ENCODE peak calls at places on chromosomes 16 and 17, in five cellular contexts. One of them, this sample, is unnamed. For H3K4me1, the result is how much of the 10 kb centered on the place peaks cover.

GRCh38 chr16:67613808-67614207 is 31.1 kb upstream of the CARMIL2 start:
- DNase-seq in HepG2: peak
- DNase-seq in GM12878: no peak
- DNase-seq in A549: peak
- DNase-seq in K562: no peak
- DNase-seq in this sample: no peak

GRCh38 chr16:21708533-21709115 is 44.9 kb downstream of the OTOA start:
- DNase-seq in A549: peak
- DNase-seq in GM12878: peak
- DNase-seq in K562: peak
- DNase-seq in HepG2: peak
- DNase-seq in this sample: peak

GRCh38 chr17:50834126-50834785 is 1.1 kb upstream of the WFIKKN2 start:
- DNase-seq in K562: no peak
- DNase-seq in A549: no peak
- DNase-seq in GM12878: no peak
- DNase-seq in HepG2: no peak
- DNase-seq in this sample: no peak

GRCh38 chr16:69486272-69486671 is 61.9 kb downstream of the CYB5B start:
- DNase-seq in K562: no peak
- DNase-seq in A549: no peak
- DNase-seq in GM12878: no peak
- DNase-seq in HepG2: no peak
- DNase-seq in this sample: no peak

GRCh38 chr16:84368327-84368996 is at the start of gene ATP2C2:
- DNase-seq in HepG2: no peak
- DNase-seq in GM12878: no peak
- DNase-seq in A549: no peak
- DNase-seq in K562: peak
- DNase-seq in this sample: no peak

GRCh38 chr17:49616546-49617205 is 41.0 kb downstream of the NXPH3 start:
- DNase-seq in GM12878: no peak
- DNase-seq in K562: no peak
- DNase-seq in HepG2: no peak
- DNase-seq in A549: no peak
- DNase-seq in this sample: no peak

GRCh38 chr16:58048494-58048893 is 22.9 kb downstream of the MMP15 start:
- DNase-seq in HepG2: no peak
- DNase-seq in A549: no peak
- DNase-seq in K562: no peak
- DNase-seq in GM12878: no peak
- DNase-seq in this sample: no peak

GRCh38 chr17:77145209-77145608 is 4.4 kb downstream of the SEC14L1 start:
- DNase-seq in HepG2: no peak
- DNase-seq in GM12878: peak
- DNase-seq in K562: no peak
- DNase-seq in A549: no peak
- DNase-seq in this sample: no peak

GRCh38 chr17:63649813-63650212 is 27.6 kb downstream of the MAP3K3 start:
- DNase-seq in K562: no peak
- DNase-seq in HepG2: no peak
- DNase-seq in A549: no peak
- DNase-seq in GM12878: no peak
- DNase-seq in this sample: no peak

GRCh38 chr16:31201511-31202401 is 804 bp downstream of the PYCARD start:
- DNase-seq in GM12878: no peak
- DNase-seq in K562: peak
- DNase-seq in HepG2: no peak
- DNase-seq in A549: no peak
- DNase-seq in this sample: no peak

GRCh38 chr16:83994703-83995102 is 26.7 kb downstream of the NECAB2 start:
- DNase-seq in K562: no peak
- DNase-seq in HepG2: no peak
- DNase-seq in A549: no peak
- DNase-seq in GM12878: no peak
- DNase-seq in this sample: no peak

GRCh38 chr16:4663756-4664465 is 29.5 kb upstream of the NUDT16L1 start:
- DNase-seq in K562: no peak
- DNase-seq in A549: no peak
- DNase-seq in HepG2: peak
- DNase-seq in GM12878: no peak
- DNase-seq in this sample: no peak

GRCh38 chr17:29084476-29085148 is 41.7 kb downstream of the PIPOX start:
- DNase-seq in HepG2: no peak
- DNase-seq in GM12878: no peak
- DNase-seq in A549: no peak
- DNase-seq in K562: no peak
- DNase-seq in this sample: no peak

GRCh38 chr16:51022852-51023251 is 128.2 kb downstream of the SALL1 start:
- DNase-seq in K562: no peak
- DNase-seq in A549: no peak
- DNase-seq in HepG2: no peak
- DNase-seq in GM12878: no peak
- DNase-seq in this sample: no peak

GRCh38 chr16:57352636-57353047 is 5.9 kb upstream of the CCL22 start:
- DNase-seq in HepG2: no peak
- DNase-seq in K562: no peak
- DNase-seq in A549: no peak
- DNase-seq in GM12878: no peak
- DNase-seq in this sample: no peak

GRCh38 chr16:75580-76501 is 2.2 kb upstream of the MPG start:
- DNase-seq in A549: no peak
- DNase-seq in HepG2: peak
- DNase-seq in GM12878: no peak
- DNase-seq in K562: peak
- DNase-seq in this sample: peak

GRCh38 chr17:36600936-36601302 is 464 bp upstream of the MRM1 start:
- DNase-seq in K562: no peak
- DNase-seq in A549: peak
- DNase-seq in HepG2: no peak
- DNase-seq in GM12878: no peak
- DNase-seq in this sample: no peak

DNA sequence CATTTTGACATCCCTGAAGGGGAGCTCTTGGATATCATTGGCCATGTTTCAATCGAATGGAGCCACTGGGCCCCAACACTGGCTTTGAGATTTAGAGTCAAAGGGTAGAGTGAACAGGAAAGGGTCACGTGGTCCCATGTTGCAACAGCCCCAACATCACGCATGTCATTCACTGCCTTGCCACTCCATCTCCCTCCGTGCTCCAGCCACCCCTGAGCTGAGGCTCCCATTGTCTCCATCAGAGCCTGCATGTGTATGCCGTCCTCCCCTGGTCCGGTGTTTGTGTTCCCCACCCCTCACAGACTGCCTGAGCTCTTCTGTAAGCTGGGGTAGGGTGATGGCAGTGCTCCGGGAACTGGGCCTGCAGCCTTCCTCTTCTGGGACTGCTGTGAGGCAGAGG is 12.1 kb downstream of the NFE2L1 start:
- DNase-seq in A549: no peak
- DNase-seq in K562: peak
- DNase-seq in GM12878: no peak
- DNase-seq in HepG2: no peak
- DNase-seq in this sample: no peak
- H3K4me1 ChIP-seq in A549: under half
- H3K4me1 ChIP-seq in K562: under half
- H3K4me1 ChIP-seq in GM12878: under half
- H3K4me1 ChIP-seq in HepG2: under half
- H3K4me1 ChIP-seq in this sample: under half

DNA sequence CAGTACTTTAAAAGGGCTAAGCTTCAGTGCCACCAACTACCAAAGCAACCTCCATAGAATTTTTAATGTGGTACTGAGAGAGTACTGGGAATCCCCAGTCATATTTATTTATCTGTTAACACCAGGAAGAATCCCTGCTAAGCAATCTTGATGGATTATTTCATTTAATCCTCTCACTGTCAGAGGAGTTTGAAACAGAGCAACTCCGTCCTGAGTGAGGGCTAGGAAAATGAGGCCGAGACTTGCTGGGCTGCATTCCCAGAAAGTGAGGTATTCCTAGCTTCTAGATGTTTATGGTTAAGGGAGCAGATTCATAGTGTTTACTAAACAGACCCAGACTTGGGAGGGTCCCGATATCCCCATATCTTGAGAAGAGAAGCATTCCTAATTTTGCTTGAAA is 28.8 kb upstream of the CLEC3A start:
- DNase-seq in K562: no peak
- DNase-seq in A549: no peak
- DNase-seq in GM12878: no peak
- DNase-seq in HepG2: no peak
- DNase-seq in this sample: no peak
- TF ChIP-seq MYC in K562: no peak
- TF ChIP-seq MYC in A549: no peak
- TF ChIP-seq MYC in GM12878: no peak
- TF ChIP-seq MYC in HepG2: no peak
- TF ChIP-seq MYC in this sample: no peak

DNA sequence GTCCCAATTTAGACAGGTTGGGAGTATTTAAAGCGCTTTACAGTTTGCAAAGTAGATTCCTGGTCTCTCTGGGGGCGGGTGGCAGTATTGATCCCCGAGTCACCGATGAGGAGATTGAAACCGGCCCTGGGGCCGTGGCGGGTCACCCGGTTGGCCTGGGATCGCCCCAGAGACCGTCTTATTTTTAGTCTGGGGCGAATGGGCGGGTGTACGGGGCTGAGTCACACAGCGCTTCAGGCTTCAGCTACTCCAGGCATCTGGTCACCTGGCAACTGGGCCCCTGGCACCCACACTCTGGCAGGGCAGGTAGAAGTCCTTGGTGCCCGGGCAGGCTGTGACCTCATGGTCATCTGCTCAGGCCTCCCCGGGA is 669 bp downstream of the MIEF2 start:
- DNase-seq in A549: peak
- DNase-seq in GM12878: no peak
- DNase-seq in HepG2: peak
- DNase-seq in K562: peak
- DNase-seq in this sample: peak
- H3K4me1 ChIP-seq in A549: under half
- H3K4me1 ChIP-seq in GM12878: under half
- H3K4me1 ChIP-seq in HepG2: under half
- H3K4me1 ChIP-seq in K562: half or more
- H3K4me1 ChIP-seq in this sample: under half

GRCh38 chr16:87464691-87465300 is 28.0 kb downstream of the ZCCHC14 start:
- DNase-seq in K562: peak
- DNase-seq in GM12878: no peak
- DNase-seq in HepG2: no peak
- DNase-seq in A549: no peak
- DNase-seq in this sample: no peak
- TF ChIP-seq MYC in K562: peak
- TF ChIP-seq MYC in GM12878: no peak
- TF ChIP-seq MYC in HepG2: no peak
- TF ChIP-seq MYC in A549: no peak
- TF ChIP-seq MYC in this sample: no peak

DNA sequence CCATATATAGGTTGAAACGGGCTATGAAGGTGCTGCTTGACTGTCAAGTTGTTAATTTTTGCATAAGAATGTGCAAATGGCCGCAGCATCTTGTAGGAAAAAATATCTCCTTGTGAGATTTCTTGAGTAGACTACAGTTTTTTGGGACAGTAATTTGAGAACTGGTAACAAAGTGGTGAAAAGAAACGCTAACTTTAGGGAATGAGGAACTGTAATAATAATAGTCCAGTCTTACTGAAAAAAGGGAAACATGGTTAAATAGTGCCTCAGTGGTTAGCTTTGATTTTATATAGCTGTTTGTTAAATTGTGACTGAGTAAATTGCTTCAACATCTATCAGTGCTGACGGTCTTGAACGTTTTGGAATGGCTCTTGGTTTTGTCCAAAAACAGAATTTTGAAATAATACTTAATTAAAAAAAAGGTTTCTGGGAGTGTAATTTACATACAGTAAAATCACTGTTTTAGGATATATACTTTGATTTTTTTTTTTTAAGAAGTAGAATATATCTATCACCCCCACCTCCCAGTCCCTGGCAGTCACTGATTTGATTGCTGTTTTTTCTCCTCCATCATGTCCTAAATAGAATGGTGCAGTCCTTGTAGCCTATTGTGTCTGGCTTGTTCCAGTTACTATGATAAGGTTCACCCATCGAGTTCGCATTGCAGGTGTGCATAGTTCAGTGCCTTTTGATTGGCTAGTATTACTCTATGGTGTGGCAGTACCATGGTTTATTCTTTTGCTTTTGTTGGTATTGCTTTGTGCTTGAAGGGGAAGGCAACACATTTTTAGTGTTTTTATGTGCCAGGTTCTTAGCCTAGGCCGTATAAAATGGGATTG is 2.8 kb downstream of the HAPSTR1 start:
- DNase-seq in A549: no peak
- DNase-seq in GM12878: no peak
- DNase-seq in HepG2: no peak
- DNase-seq in K562: peak
- DNase-seq in this sample: no peak
- H3K4me1 ChIP-seq in A549: half or more
- H3K4me1 ChIP-seq in GM12878: under half
- H3K4me1 ChIP-seq in HepG2: half or more
- H3K4me1 ChIP-seq in K562: under half
- H3K4me1 ChIP-seq in this sample: under half

GRCh38 chr17:66335797-66336196 is 33.4 kb downstream of the PRKCA start:
- DNase-seq in A549: no peak
- DNase-seq in GM12878: no peak
- DNase-seq in HepG2: no peak
- DNase-seq in K562: no peak
- DNase-seq in this sample: no peak

GRCh38 chr17:66330646-66331037 is 28.2 kb downstream of the PRKCA start:
- DNase-seq in K562: no peak
- DNase-seq in A549: no peak
- DNase-seq in HepG2: no peak
- DNase-seq in GM12878: no peak
- DNase-seq in this sample: no peak

GRCh38 chr17:66326476-66327047 is 24.1 kb downstream of the PRKCA start:
- DNase-seq in GM12878: no peak
- DNase-seq in A549: no peak
- DNase-seq in K562: no peak
- DNase-seq in HepG2: no peak
- DNase-seq in this sample: no peak

DNA sequence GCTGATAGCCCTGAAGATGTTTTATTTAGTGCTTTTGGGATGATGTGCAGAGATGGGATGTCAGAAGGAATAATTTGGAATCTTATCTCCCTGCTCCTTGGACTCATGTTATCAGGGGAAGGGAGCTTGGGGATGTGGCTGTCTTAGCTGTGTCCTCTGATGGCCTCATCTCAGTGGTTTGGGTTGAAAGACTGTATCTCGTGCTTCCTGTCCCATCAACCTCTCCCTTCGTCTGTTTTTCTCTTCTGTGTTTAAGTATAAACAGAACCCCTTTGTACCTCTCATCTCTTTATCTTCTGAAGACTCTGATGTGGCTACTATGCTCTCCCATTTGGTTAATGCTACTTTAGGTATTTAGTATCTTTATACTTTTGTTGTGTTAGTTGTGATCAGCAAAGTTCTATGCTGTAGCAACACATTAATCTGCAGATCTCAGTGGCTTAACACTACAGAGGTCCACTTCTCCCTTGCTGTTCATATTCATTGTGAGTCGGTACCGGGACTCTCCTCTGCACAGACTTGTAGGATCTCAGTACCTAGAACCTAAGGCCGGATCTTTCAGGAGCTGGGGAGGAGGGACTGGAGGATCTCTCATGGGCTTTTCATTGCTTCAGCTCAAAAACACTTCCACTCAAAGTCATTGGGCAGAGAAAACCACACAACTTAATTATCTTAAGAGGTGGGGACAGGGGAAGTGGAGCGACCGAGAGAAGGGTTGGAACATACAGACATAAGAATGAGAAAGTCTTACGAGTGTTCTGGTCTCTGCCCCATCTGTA is 28.8 kb downstream of the PRKCA start:
- DNase-seq in HepG2: no peak
- DNase-seq in GM12878: no peak
- DNase-seq in K562: peak
- DNase-seq in A549: no peak
- DNase-seq in this sample: no peak
- TF ChIP-seq MYC in HepG2: no peak
- TF ChIP-seq MYC in GM12878: no peak
- TF ChIP-seq MYC in K562: peak
- TF ChIP-seq MYC in A549: no peak
- TF ChIP-seq MYC in this sample: no peak

This sample was measured in endothelial cell of umbilical vein.